ENCODE peak calls at places on chromosomes 13 and 19, in four cellular contexts. S is GM12878, K is SK-N-SH, M is K562. T is an unnamed sample.

GRCh38 chr13:27141746-27142145 is 29.9 kb downstream of the USP12 start:
- DNase-seq in S (no peak), K (no peak), M (no peak), T (no peak)

GRCh38 chr13:109165417-109165904 is 536.0 kb downstream of the MYO16 start:
- DNase-seq in S (no peak), K (no peak), M (no peak), T (no peak)

GRCh38 chr13:94825507-94825906 is 113.2 kb upstream of the SOX21 start:
- DNase-seq in S (no peak), K (peak; percentile 7), M (no peak), T (peak; percentile 75)

GRCh38 chr13:27533155-27533643 is 82.8 kb upstream of the MTIF3 start:
- DNase-seq in S (no peak), K (peak; percentile 85), M (peak; percentile 71), T (peak; percentile 93)

GRCh38 chr13:51282322-51282721 is 57.2 kb upstream of the SERPINE3 start:
- DNase-seq in S (no peak), K (no peak), M (no peak), T (no peak)

GRCh38 chr13:44685641-44686040 is 109.5 kb upstream of the TSC22D1 start:
- DNase-seq in S (no peak), K (no peak), M (no peak), T (no peak)

GRCh38 chr13:95456837-95457236 is 95.7 kb upstream of the CLDN10 start:
- DNase-seq in S (no peak), K (no peak), M (no peak), T (no peak)

GRCh38 chr13:27432180-27432579 is 7.8 kb downstream of the GTF3A start:
- DNase-seq in S (no peak), K (no peak), M (no peak), T (no peak)

GRCh38 chr19:40224342-40225148 is 1.9 kb downstream of the CCNP start:
- DNase-seq in S (no peak), K (no peak), M (no peak), T (no peak)

GRCh38 chr19:19185853-19186728 is 5.9 kb downstream of the BORCS8 start:
- DNase-seq in S (no peak), K (peak; percentile 83), M (peak; percentile 73), T (peak; percentile 89)

GRCh38 chr13:113904411-113904810 is 40.5 kb upstream of the GAS6 start:
- DNase-seq in S (no peak), K (no peak), M (peak; percentile 26), T (peak; percentile 66)

GRCh38 chr13:33279414-33279813 is 6.1 kb downstream of the STARD13 start:
- DNase-seq in S (no peak), K (no peak), M (no peak), T (no peak)

DNA sequence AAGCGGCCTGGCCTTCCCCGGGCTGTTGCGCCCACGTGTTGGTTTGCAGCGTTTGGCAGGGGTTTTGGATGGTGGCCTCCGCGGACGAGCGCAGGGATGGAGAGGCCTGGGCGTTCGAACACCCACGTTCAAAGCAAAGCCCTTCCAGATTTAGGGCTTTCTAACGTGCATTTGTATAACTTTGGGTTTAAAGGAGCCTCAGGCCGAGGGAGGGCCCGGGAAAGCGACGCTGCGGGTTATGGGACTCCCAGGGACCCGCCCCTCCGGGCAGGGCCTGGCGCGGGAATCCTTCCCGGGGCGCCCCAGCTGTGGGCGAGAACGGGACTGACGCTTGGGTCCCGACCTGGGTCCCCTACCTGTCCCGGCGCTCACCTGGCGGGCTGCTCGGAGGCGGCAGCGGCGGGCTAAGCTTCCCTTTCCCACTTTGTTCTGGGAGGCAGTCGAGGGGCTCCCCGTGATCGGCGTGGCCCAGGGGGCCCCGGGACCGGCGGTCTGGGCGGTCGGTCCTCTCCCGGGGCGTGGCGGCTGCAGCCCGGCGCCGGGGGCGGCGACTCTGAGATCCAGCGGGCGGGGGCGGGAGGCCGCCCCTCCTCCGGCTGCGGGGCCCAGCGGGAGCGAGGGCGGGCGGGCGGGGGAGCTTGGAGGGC is at the start of gene FBXO17:
- DNase-seq in S (no peak), K (peak; percentile 90), M (peak; percentile 81), T (peak; percentile 58)
- TF ChIP-seq USF1 in S (no peak), K (no peak), M (peak; percentile 63), T (peak; percentile 52)

GRCh38 chr13:86445584-86446140 is 646.4 kb upstream of the SLITRK6 start:
- DNase-seq in S (no peak), K (no peak), M (no peak), T (no peak)
- TF ChIP-seq USF1 in S (no peak), K (no peak), M (no peak), T (no peak)

GRCh38 chr19:9796113-9796773 is 22.6 kb downstream of the FBXL12 start:
- DNase-seq in S (peak; percentile 66), K (peak; percentile 76), M (peak; percentile 62), T (peak; percentile 87)

GRCh38 chr19:9791552-9792181 is 23.1 kb upstream of the ZNF846 start:
- DNase-seq in S (peak; percentile 44), K (peak; percentile 88), M (peak; percentile 95), T (peak; percentile 98)

GRCh38 chr19:9789066-9789465 is 20.5 kb upstream of the ZNF846 start:
- DNase-seq in S (no peak), K (no peak), M (peak; percentile 21), T (peak; percentile 41)

GRCh38 chr19:9792191-9793050 is 23.9 kb upstream of the ZNF846 start:
- DNase-seq in S (peak; percentile 51), K (peak; percentile 92), M (peak; percentile 93), T (peak; percentile 97)

GRCh38 chr19:9793051-9793591 is 24.6 kb upstream of the ZNF846 start:
- DNase-seq in S (no peak), K (no peak), M (peak; percentile 23), T (no peak)
- TF ChIP-seq USF1 in S (no peak), K (no peak), M (no peak), T (no peak)

GRCh38 chr19:46963093-46963734 is 56.4 kb upstream of the NPAS1 start:
- DNase-seq in S (no peak), K (no peak), M (no peak), T (no peak)
- TF ChIP-seq USF1 in S (no peak), K (no peak), M (no peak), T (no peak)

GRCh38 chr19:55638864-55639359 is 1.9 kb upstream of the ZNF580 start:
- DNase-seq in S (no peak), K (peak; percentile 52), M (peak; percentile 36), T (peak; percentile 63)
- TF ChIP-seq USF1 in S (no peak), K (no peak), M (no peak), T (no peak)

GRCh38 chr19:29528350-29528945 is 2.7 kb downstream of the VSTM2B start:
- DNase-seq in S (peak; percentile 3), K (peak; percentile 94), M (peak; percentile 78), T (peak; percentile 86)
- TF ChIP-seq USF1 in S (no peak), K (no peak), M (no peak), T (no peak)

T was measured in WTC11.